ENCODE peak calls at places on chromosomes 13 and 19, in four cellular contexts. C is tibial artery; D is stimulated activated CD4-positive, alpha-beta T cell treated with anti-CD3 and anti-CD28 coated beads, Interleukin-12 subunit alpha, Interleukin-12 subunit beta, amount 100 ng/mL, for 24 hours; O is progenitor cell of endocrine pancreas. T is an unnamed sample.

GRCh38 chr19:16038196-16038695 is 38.0 kb upstream of the TPM4 start:
- DNase-seq in C (no peak), D (no peak), O (no peak), T (no peak)

GRCh38 chr13:47087841-47088240 is 191.0 kb upstream of the HTR2A start:
- DNase-seq in C (no peak), D (no peak), O (no peak), T (no peak)

GRCh38 chr13:111865046-111865445 is 201.9 kb upstream of the SOX1 start:
- DNase-seq in C (peak), D (no peak), O (no peak), T (no peak)

GRCh38 chr13:33004454-33004853 is 11.8 kb upstream of the KL start:
- DNase-seq in C (no peak), D (no peak), O (no peak), T (no peak)

GRCh38 chr13:46495647-46496046 is 57.3 kb upstream of the LRCH1 start:
- DNase-seq in C (no peak), D (no peak), O (no peak), T (no peak)

GRCh38 chr13:112605531-112605990 is 17.6 kb upstream of the TUBGCP3 start:
- DNase-seq in C (no peak), D (no peak), O (no peak), T (no peak)

GRCh38 chr19:46862974-46863632 is 2.3 kb downstream of the ARHGAP35 start:
- DNase-seq in C (no peak), D (no peak), O (no peak), T (no peak)

GRCh38 chr19:6480843-6481415 is 658 bp downstream of the DENND1C start:
- DNase-seq in C (no peak), D (no peak), O (no peak), T (no peak)

GRCh38 chr13:95556981-95557380 is 4.5 kb downstream of the CLDN10 start:
- DNase-seq in C (no peak), D (no peak), O (no peak), T (no peak)

GRCh38 chr19:3768015-3768747 is 3.8 kb downstream of the RAX2 start:
- DNase-seq in C (no peak), D (no peak), O (no peak), T (no peak)

GRCh38 chr19:19115954-19116353 is 22.3 kb downstream of the TMEM161A start:
- DNase-seq in C (no peak), D (peak), O (no peak), T (no peak)

GRCh38 chr13:65613004-65613403 is 1617.1 kb downstream of the PCDH9 start:
- DNase-seq in C (no peak), D (no peak), O (no peak), T (no peak)

GRCh38 chr13:46961719-46962118 is 64.9 kb upstream of the HTR2A start:
- DNase-seq in C (no peak), D (no peak), O (no peak), T (peak)

GRCh38 chr19:55257461-55258411 is 1.1 kb downstream of the PPP6R1 start:
- DNase-seq in C (no peak), D (peak), O (no peak), T (no peak)

T was measured in GM18507.